ENCODE peak calls at places on chromosome 21, in four cellular contexts. A is K562, H is SK-N-SH, G is HepG2. R is an unnamed sample.

GRCh38 chr21:42382915-42383314 is 12.9 kb downstream of the TMPRSS3 start:
- DNase-seq in H (no peak), G (no peak), A (no peak), R (no peak)

GRCh38 chr21:41612674-41613250 is 104.8 kb upstream of the TMPRSS2 start:
- DNase-seq in G (peak), A (peak), H (peak), R (no peak)

GRCh38 chr21:14273736-14274538 is 58.0 kb downstream of the RBM11 start:
- DNase-seq in H (no peak), G (no peak), A (peak), R (no peak)

GRCh38 chr21:30479259-30479658 is 908 bp downstream of the KRTAP19-1 start:
- DNase-seq in H (no peak), A (no peak), G (no peak), R (no peak)

GRCh38 chr21:32140212-32141008 is 138.4 kb downstream of the MIS18A start:
- DNase-seq in G (no peak), A (no peak), H (peak), R (no peak)

GRCh38 chr21:44614961-44615391 is 3.1 kb downstream of the KRTAP10-8 start:
- DNase-seq in G (no peak), H (no peak), A (no peak), R (no peak)

GRCh38 chr21:44695176-44695575 is 1.8 kb upstream of the KRTAP10-12 start:
- DNase-seq in H (no peak), A (no peak), G (no peak), R (no peak)

GRCh38 chr21:32597205-32597604 is 11.9 kb upstream of the TCP10L start:
- DNase-seq in G (peak), A (no peak), H (no peak), R (peak)

GRCh38 chr21:42109473-42109872 is 38.4 kb downstream of the UMODL1 start:
- DNase-seq in H (no peak), G (no peak), A (no peak), R (no peak)

GRCh38 chr21:37496972-37497371 is 130.4 kb downstream of the DYRK1A start:
- DNase-seq in H (no peak), G (no peak), A (no peak), R (no peak)

GRCh38 chr21:40671721-40672120 is 175.2 kb downstream of the DSCAM start:
- DNase-seq in A (no peak), G (no peak), H (no peak), R (no peak)

GRCh38 chr21:31543191-31543590 is 116.3 kb upstream of the SOD1 start:
- DNase-seq in G (no peak), A (no peak), H (no peak), R (no peak)

GRCh38 chr21:17532292-17532691 is 19.4 kb downstream of the CXADR start:
- DNase-seq in A (no peak), H (no peak), G (no peak), R (no peak)

GRCh38 chr21:22898061-22898460 is 1899.9 kb downstream of the NCAM2 start:
- DNase-seq in G (no peak), A (no peak), H (no peak), R (no peak)

GRCh38 chr21:14982336-14982735 is 82.5 kb downstream of the NRIP1 start:
- DNase-seq in A (no peak), H (no peak), G (no peak), R (no peak)

GRCh38 chr21:18741954-18742353 is 338.4 kb upstream of the TMPRSS15 start:
- DNase-seq in A (no peak), H (no peak), G (no peak), R (no peak)

GRCh38 chr21:23223882-23224281 is 2225.7 kb downstream of the NCAM2 start:
- DNase-seq in G (no peak), A (no peak), H (no peak), R (no peak)

GRCh38 chr21:42582422-42583149 is 68.9 kb downstream of the SLC37A1 start:
- DNase-seq in H (no peak), G (no peak), A (no peak), R (no peak)

GRCh38 chr21:29441651-29442050 is 142.9 kb downstream of the BACH1 start:
- DNase-seq in G (no peak), H (no peak), A (no peak), R (no peak)

GRCh38 chr21:39911792-39912191 is 44.6 kb downstream of the PCP4 start:
- DNase-seq in A (no peak), H (no peak), G (no peak), R (no peak)

GRCh38 chr21:44710756-44711326 is 531 bp downstream of the TSPEAR start:
- DNase-seq in A (no peak), G (no peak), H (peak), R (no peak)

GRCh38 chr21:44653656-44654575 is 543 bp downstream of the KRTAP12-4 start:
- DNase-seq in H (no peak), G (no peak), A (no peak), R (no peak)

GRCh38 chr21:29316029-29316742 is 17.5 kb downstream of the BACH1 start:
- DNase-seq in H (no peak), A (peak), G (no peak), R (no peak)

GRCh38 chr21:23008803-23009202 is 2010.6 kb downstream of the NCAM2 start:
- DNase-seq in G (no peak), A (no peak), H (peak), R (no peak)

GRCh38 chr21:44875341-44875740 is 1.9 kb upstream of the PTTG1IP start:
- DNase-seq in A (no peak), H (no peak), G (no peak), R (no peak)

GRCh38 chr21:28439246-28439645 is 553.4 kb downstream of the LTN1 start:
- DNase-seq in G (no peak), H (no peak), A (no peak), R (no peak)

GRCh38 chr21:37592496-37592895 is 225.9 kb downstream of the DYRK1A start:
- DNase-seq in G (no peak), A (no peak), H (no peak), R (no peak)

GRCh38 chr21:41875086-41875485 is 4.1 kb downstream of the PRDM15 start:
- DNase-seq in H (no peak), G (no peak), A (no peak), R (no peak)

GRCh38 chr21:31455506-31455905 is 111.4 kb upstream of the TIAM1 start:
- DNase-seq in A (no peak), H (no peak), G (no peak), R (no peak)

GRCh38 chr21:44734026-44734745 is 22.8 kb upstream of the TSPEAR start:
- DNase-seq in A (no peak), H (no peak), G (no peak), R (no peak)

GRCh38 chr21:23574932-23575331 is 2032.3 kb downstream of the MRPL39 start:
- DNase-seq in G (no peak), A (no peak), H (no peak), R (no peak)

GRCh38 chr21:37072239-37072987 is 458 bp downstream of the PIGP start:
- DNase-seq in H (no peak), G (no peak), A (peak), R (no peak)

GRCh38 chr21:41716756-41717155 is 50.1 kb downstream of the RIPK4 start:
- DNase-seq in G (no peak), A (no peak), H (no peak), R (no peak)

GRCh38 chr21:31201144-31201543 is 142.9 kb downstream of the TIAM1 start:
- DNase-seq in A (no peak), G (no peak), H (no peak), R (no peak)

GRCh38 chr21:29033871-29034270 is 9.4 kb downstream of the USP16 start:
- DNase-seq in A (no peak), H (no peak), G (no peak), R (no peak)

GRCh38 chr21:41444703-41445464 is 18.8 kb downstream of the MX1 start:
- DNase-seq in A (no peak), G (no peak), H (no peak), R (no peak)

GRCh38 chr21:25324666-25325065 is 282.6 kb downstream of the MRPL39 start:
- DNase-seq in A (no peak), G (no peak), H (no peak), R (no peak)

GRCh38 chr21:23452384-23453083 is 2154.7 kb downstream of the MRPL39 start:
- DNase-seq in G (no peak), A (no peak), H (no peak), R (peak)

GRCh38 chr21:34614443-34614692 is 545 bp downstream of the RCAN1 start:
- DNase-seq in G (no peak), A (no peak), H (no peak), R (no peak)
- H3K27ac ChIP-seq in G (no peak), A (no peak), H (no peak), R (no peak)

DNA sequence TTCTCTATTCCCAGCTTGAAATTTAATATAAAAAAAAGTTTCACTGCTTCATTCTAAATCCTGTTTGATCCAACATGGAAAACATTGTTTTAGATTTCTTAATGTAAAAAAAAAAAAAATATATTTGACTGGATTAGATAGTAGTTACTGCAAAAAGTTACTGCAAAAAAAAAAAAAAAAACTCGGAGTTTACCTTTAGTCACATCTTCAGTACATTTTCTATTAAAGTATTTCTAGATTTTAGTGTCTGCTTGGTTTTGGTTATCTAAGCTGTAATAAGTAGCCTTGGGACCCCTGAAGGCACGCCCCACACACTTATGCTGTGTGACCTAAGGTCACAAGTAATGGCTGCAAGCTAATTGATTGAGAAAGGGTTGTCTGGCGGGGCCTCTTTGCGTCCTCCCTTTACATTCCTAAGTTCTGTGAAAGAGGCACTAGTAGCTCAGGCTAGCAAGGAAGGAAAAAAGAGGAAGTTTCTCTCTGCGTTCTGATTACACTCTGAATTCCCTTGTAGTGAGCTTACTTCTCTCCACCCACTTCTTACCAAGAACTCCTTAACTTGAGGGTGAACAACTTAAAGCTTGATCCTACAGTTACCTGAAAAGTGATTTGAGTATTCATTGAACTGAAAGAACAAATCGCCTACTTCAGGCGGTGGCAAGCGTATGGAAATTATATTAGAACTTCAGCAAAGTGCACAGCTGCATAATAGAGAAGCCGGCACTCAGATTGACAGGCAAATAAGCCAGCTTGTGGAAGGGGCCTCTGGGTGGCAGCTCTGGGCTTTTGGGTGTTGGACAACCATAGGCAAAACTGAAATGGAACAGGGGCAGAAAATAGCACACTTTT is 464.2 kb downstream of the USP25 start:
- DNase-seq in H (no peak), G (no peak), A (no peak), R (no peak)
- H3K4me3 ChIP-seq in H (no peak), G (no peak), A (no peak), R (peak)

DNA sequence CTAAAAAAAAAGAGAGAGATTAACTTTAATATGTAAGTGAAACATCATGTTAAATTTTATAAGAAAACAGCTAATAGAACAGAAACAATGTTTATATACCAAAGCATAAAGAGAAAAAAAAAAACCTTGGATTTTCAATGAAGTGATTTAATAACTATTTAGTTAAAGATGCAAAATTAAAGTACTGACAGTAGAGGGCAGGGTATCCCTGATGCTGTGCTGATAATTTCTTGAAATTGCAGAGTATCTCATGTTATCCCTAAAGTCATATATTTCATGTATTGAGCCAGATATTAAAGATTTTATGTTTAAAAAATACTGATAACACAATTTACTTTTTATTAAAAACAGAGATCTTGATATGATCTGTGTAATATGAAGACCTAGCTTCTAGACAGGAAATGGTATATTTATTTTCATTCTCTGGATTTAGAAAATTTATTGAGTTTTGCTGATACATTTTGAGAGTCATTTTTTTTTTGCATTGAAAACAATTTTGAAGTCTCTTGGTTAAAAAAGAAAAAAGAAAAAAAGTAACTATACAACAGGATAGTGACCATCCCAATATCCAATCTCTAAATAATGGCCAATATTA is 273.2 kb downstream of the USP25 start:
- DNase-seq in A (no peak), G (no peak), H (peak), R (no peak)
- TF ChIP-seq SIN3A in A (no peak), G (no peak), H (no peak), R (no peak)

DNA sequence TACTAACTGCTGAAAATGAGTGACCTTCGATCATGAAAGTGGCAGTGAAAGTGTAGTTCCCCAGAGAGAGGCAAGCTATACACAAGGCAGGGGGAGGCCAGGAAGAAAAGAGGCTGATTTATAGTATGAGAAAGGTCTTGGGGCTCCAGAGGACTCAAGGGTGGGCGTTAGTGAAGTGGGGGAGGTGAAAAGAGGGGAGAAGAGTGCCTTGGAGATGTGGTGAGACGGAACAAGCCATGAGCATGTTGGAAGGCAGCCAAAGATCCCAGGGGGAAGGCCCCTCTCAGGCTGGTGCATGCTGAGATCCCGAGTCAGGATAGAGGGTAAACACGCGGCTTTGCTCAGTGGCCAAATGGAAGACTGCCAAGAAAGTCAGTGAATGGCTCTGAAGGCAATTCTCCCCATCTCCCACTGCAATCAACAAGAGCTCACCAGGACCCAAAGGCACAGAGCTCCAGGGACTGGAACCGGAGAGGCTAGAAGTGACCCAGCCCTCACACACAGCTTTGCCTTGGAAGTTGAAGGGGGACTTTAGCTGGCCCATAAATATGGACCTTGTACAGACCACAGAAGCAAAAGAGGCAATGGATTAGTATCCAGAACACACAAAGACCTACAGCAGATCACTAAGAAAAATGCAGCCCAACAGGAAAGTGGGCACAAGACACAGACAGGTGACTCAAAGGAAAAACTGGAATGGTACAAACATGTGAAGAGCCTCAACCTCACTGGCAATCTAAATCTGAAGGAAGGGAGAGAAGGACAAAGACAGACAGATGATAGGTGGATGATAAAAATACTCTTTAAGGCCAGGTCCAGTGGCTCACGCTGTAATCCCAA is 49.6 kb downstream of the HSF2BP start:
- DNase-seq in G (peak), A (no peak), H (peak), R (no peak)
- H3K27ac ChIP-seq in G (peak), A (no peak), H (peak), R (peak)

DNA sequence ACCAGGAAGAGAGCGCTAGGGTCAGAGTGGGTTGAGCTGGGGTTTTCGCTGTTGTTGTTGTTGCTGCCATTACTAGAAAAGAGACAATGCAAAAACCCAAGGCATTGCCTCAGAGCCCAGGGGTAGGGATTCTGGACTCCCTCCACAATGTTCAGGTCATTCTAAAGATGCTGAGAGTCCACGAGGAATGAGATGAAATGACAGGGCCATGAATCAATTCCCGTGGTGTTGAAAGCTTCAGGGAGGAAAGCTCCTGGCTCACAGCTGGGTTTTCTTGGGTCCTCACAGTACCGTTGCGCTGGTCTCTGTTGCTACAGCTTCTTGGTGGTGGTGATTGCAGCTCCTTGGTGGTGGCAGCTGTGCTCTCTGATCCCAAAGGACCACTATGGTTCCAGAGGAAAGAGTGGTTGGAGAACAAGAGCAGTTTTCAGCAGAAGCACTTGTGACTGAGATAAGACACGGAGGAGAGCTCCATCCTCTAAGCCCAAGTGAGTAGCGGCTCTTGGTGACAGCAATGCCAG is 58.2 kb downstream of the ETS2 start:
- DNase-seq in H (no peak), A (no peak), G (no peak), R (no peak)
- H3K4me3 ChIP-seq in H (no peak), A (no peak), G (no peak), R (no peak)

GRCh38 chr21:35976929-35977328 is 83.4 kb downstream of the SETD4 start:
- DNase-seq in A (no peak), G (no peak), H (no peak), R (no peak)

GRCh38 chr21:35969281-35969680 is 91.0 kb downstream of the SETD4 start:
- DNase-seq in G (no peak), A (no peak), H (no peak), R (no peak)

GRCh38 chr21:35971824-35972223 is 88.5 kb downstream of the SETD4 start:
- DNase-seq in H (no peak), G (no peak), A (no peak), R (no peak)

GRCh38 chr21:35976481-35976880 is 83.8 kb downstream of the SETD4 start:
- DNase-seq in A (no peak), H (no peak), G (no peak), R (no peak)

DNA sequence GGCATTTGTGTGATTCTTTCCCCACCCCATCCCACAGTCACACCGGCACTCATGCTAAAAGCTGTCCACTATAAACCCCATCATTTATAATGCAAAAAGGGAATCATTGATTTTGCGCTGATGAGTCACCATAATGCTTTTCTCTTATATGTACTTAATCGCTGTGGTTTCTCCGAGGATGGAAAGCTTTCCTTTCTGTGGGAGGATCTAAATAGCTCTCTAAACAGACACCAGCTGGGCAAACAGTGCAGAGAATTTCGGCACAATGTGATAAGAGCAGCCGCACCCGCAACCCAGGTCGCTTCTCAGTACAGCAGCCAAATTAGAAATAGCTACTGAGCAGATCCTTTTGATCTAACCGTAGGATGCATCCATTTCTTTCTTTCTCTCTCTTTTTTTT is 85.5 kb downstream of the SETD4 start:
- DNase-seq in H (no peak), G (peak), A (no peak), R (no peak)
- TF ChIP-seq SIN3A in H (no peak), G (no peak), A (no peak), R (no peak)

GRCh38 chr21:45980271-45980670 is 1.3 kb upstream of the COL6A1 start:
- DNase-seq in H (no peak), A (no peak), G (no peak), R (no peak)

GRCh38 chr21:45982256-45982757 is 737 bp downstream of the COL6A1 start:
- DNase-seq in G (no peak), H (peak), A (no peak), R (no peak)

GRCh38 chr21:45980697-45981096 is 873 bp upstream of the COL6A1 start:
- DNase-seq in H (no peak), G (no peak), A (no peak), R (no peak)

GRCh38 chr21:45981641-45982255 is at the start of gene COL6A1:
- DNase-seq in H (peak), A (peak), G (no peak), R (no peak)

DNA sequence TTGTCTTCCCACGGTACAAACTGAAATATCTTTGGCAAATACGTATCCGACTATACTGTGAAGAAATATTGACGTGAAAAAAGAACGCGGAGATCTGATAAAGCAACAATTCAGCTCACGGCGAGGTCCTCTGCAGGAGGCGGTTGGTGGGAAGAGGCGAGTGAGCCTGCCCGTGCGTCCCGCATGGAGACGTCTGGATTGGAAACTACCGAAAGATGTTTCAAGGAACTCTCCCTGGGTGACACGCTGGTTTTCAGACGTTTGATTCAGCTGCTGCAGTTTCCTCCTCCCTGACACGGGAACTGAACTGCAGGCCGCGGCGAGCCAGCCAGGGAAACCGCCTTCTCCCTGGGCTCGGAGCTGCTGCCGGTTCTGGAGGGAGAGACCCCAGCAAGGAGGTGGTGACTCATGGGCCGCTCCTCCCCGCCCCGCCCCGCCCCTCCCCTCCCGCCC is 390 bp upstream of the COL6A1 start:
- DNase-seq in G (peak), H (peak), A (peak), R (peak)
- H3K27ac ChIP-seq in G (no peak), H (peak), A (peak), R (peak)